ENCODE peak calls at places on chromosomes 2 and 18, in seven cellular contexts. I is GM23248, Q is posterior vena cava, Y is activated T-helper 1 cell treated with Interleukin-2 at 50 U/mL for 16 hours, P is NCI-H345, M is pancreas, A is fibroblast of the conjunctiva. T is an unnamed sample.

GRCh38 chr18:3872651-3873050 is 422.7 kb downstream of the TGIF1 start:
- DNase-seq in I (no peak), Q (no peak), Y (no peak), P (no peak), M (no peak), A (no peak), T (no peak)

GRCh38 chr2:63614448-63614968 is 25.7 kb downstream of the MDH1 start:
- DNase-seq in I (peak; percentile 56), Q (no peak), Y (no peak), P (no peak), M (no peak), A (no peak), T (peak; percentile 79)

GRCh38 chr2:24831736-24832421 is 38.7 kb downstream of the CENPO start:
- DNase-seq in I (no peak), Q (peak; percentile 72), Y (no peak), P (peak; percentile 35), M (peak; percentile 58), A (no peak), T (peak; percentile 87)

GRCh38 chr2:59449264-59449663 is 1104.2 kb downstream of the BCL11A start:
- DNase-seq in I (no peak), Q (no peak), Y (no peak), P (no peak), M (no peak), A (no peak), T (no peak)

GRCh38 chr2:86313341-86313740 is 24.1 kb downstream of the REEP1 start:
- DNase-seq in I (no peak), Q (no peak), Y (no peak), P (no peak), M (no peak), A (no peak), T (no peak)

GRCh38 chr2:191230174-191230573 is 15.0 kb upstream of the MYO1B start:
- DNase-seq in I (peak; percentile 92), Q (no peak), Y (no peak), P (no peak), M (no peak), A (peak; percentile 36), T (peak; percentile 72)

GRCh38 chr2:236971919-236972381 is 113.7 kb upstream of the COPS8 start:
- DNase-seq in I (no peak), Q (no peak), Y (no peak), P (no peak), M (no peak), A (no peak), T (no peak)

GRCh38 chr2:26717362-26717761 is 24.8 kb downstream of the KCNK3 start:
- DNase-seq in I (no peak), Q (no peak), Y (no peak), P (no peak), M (no peak), A (no peak), T (no peak)

GRCh38 chr2:124985210-124985760 is 960.2 kb downstream of the CNTNAP5 start:
- DNase-seq in I (no peak), Q (no peak), Y (no peak), P (no peak), M (no peak), A (peak; percentile 8), T (no peak)

T was measured in osteoblast.